ENCODE peak calls at places on chromosome 16, in eight cellular contexts. One of them, this sample, is unnamed.

GRCh38 chr16:85686912-85687591 is 1.7 kb downstream of the GINS2 start:
- DNase-seq in astrocyte of the cerebellum: no peak
- DNase-seq in GM23338: no peak
- DNase-seq in cardiac fibroblast: no peak
- DNase-seq in colonic mucosa: peak; percentile 51
- DNase-seq in fibroblast of lung: no peak
- DNase-seq in astrocyte of the spinal cord: no peak
- DNase-seq in heart left ventricle: no peak
- DNase-seq in this sample: no peak

GRCh38 chr16:11175106-11175795 is 80.8 kb downstream of the SOCS1 start:
- DNase-seq in astrocyte of the cerebellum: no peak
- DNase-seq in GM23338: no peak
- DNase-seq in cardiac fibroblast: no peak
- DNase-seq in colonic mucosa: no peak
- DNase-seq in fibroblast of lung: no peak
- DNase-seq in astrocyte of the spinal cord: no peak
- DNase-seq in heart left ventricle: no peak
- DNase-seq in this sample: no peak

GRCh38 chr16:83068686-83069085 is 441.9 kb downstream of the CDH13 start:
- DNase-seq in astrocyte of the cerebellum: peak; percentile 53
- DNase-seq in GM23338: no peak
- DNase-seq in cardiac fibroblast: peak; percentile 68
- DNase-seq in colonic mucosa: no peak
- DNase-seq in fibroblast of lung: peak; percentile 42
- DNase-seq in astrocyte of the spinal cord: peak; percentile 54
- DNase-seq in heart left ventricle: no peak
- DNase-seq in this sample: peak; percentile 83

GRCh38 chr16:797120-797420 is 3.5 kb downstream of the GNG13 start:
- DNase-seq in astrocyte of the cerebellum: no peak
- DNase-seq in GM23338: peak; percentile 65
- DNase-seq in cardiac fibroblast: no peak
- DNase-seq in colonic mucosa: peak; percentile 39
- DNase-seq in fibroblast of lung: no peak
- DNase-seq in astrocyte of the spinal cord: no peak
- DNase-seq in heart left ventricle: peak; percentile 61
- DNase-seq in this sample: no peak

GRCh38 chr16:74083582-74083981 is 213.0 kb upstream of the PSMD7 start:
- DNase-seq in astrocyte of the cerebellum: no peak
- DNase-seq in GM23338: no peak
- DNase-seq in cardiac fibroblast: no peak
- DNase-seq in colonic mucosa: no peak
- DNase-seq in fibroblast of lung: no peak
- DNase-seq in astrocyte of the spinal cord: no peak
- DNase-seq in heart left ventricle: no peak
- DNase-seq in this sample: no peak

GRCh38 chr16:11035096-11035495 is 90.7 kb downstream of the CLEC16A start:
- DNase-seq in astrocyte of the cerebellum: no peak
- DNase-seq in GM23338: no peak
- DNase-seq in cardiac fibroblast: no peak
- DNase-seq in colonic mucosa: no peak
- DNase-seq in fibroblast of lung: no peak
- DNase-seq in astrocyte of the spinal cord: no peak
- DNase-seq in heart left ventricle: no peak
- DNase-seq in this sample: no peak

GRCh38 chr16:88303890-88304819 is 78.6 kb upstream of the ZNF469 start:
- DNase-seq in astrocyte of the cerebellum: peak; percentile 76
- DNase-seq in GM23338: no peak
- DNase-seq in cardiac fibroblast: peak; percentile 97
- DNase-seq in colonic mucosa: no peak
- DNase-seq in fibroblast of lung: peak; percentile 98
- DNase-seq in astrocyte of the spinal cord: peak; percentile 94
- DNase-seq in heart left ventricle: peak; percentile 67
- DNase-seq in this sample: peak; percentile 96

GRCh38 chr16:84514874-84515835 is 10.7 kb upstream of the MEAK7 start:
- DNase-seq in astrocyte of the cerebellum: no peak
- DNase-seq in GM23338: no peak
- DNase-seq in cardiac fibroblast: no peak
- DNase-seq in colonic mucosa: no peak
- DNase-seq in fibroblast of lung: no peak
- DNase-seq in astrocyte of the spinal cord: no peak
- DNase-seq in heart left ventricle: peak; percentile 69
- DNase-seq in this sample: no peak

GRCh38 chr16:78749745-78750268 is 650.4 kb downstream of the WWOX start:
- DNase-seq in astrocyte of the cerebellum: no peak
- DNase-seq in GM23338: no peak
- DNase-seq in cardiac fibroblast: no peak
- DNase-seq in colonic mucosa: no peak
- DNase-seq in fibroblast of lung: no peak
- DNase-seq in astrocyte of the spinal cord: no peak
- DNase-seq in heart left ventricle: no peak
- DNase-seq in this sample: no peak

GRCh38 chr16:27921134-27921533 is 142.4 kb downstream of the GSG1L start:
- DNase-seq in astrocyte of the cerebellum: no peak
- DNase-seq in GM23338: peak; percentile 26
- DNase-seq in cardiac fibroblast: no peak
- DNase-seq in colonic mucosa: no peak
- DNase-seq in fibroblast of lung: no peak
- DNase-seq in astrocyte of the spinal cord: no peak
- DNase-seq in heart left ventricle: no peak
- DNase-seq in this sample: no peak

GRCh38 chr16:89706446-89707260 is 5.1 kb upstream of the SPATA2L start:
- DNase-seq in astrocyte of the cerebellum: no peak
- DNase-seq in GM23338: no peak
- DNase-seq in cardiac fibroblast: no peak
- DNase-seq in colonic mucosa: no peak
- DNase-seq in fibroblast of lung: no peak
- DNase-seq in astrocyte of the spinal cord: no peak
- DNase-seq in heart left ventricle: no peak
- DNase-seq in this sample: no peak

DNA sequence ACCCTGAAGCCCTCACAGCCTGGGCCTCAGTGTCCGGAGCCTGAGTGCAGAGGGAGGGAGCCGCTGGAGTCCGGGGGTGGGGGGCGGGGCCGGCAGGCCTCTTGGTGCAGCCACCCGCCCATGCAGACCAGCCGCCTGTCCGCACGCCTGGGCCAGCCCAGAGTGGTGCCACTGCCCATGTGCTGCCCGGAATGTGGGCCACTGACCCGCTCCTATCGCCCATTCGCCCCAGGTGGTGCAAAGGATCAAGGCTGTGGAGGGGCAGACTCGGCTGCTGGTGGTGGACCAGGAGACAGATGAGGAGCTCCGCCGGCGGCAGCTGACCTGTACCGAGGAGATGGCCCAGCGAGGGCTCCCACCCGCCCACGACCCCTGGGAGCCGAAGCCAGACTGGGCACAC is 2.6 kb downstream of the NHERF2 start:
- DNase-seq in astrocyte of the cerebellum: no peak
- DNase-seq in GM23338: peak; percentile 4
- DNase-seq in cardiac fibroblast: no peak
- DNase-seq in colonic mucosa: no peak
- DNase-seq in fibroblast of lung: no peak
- DNase-seq in astrocyte of the spinal cord: no peak
- DNase-seq in heart left ventricle: no peak
- DNase-seq in this sample: no peak
- H3K4me3 ChIP-seq in astrocyte of the cerebellum: no peak overlapping the region
- H3K4me3 ChIP-seq in GM23338: no peak overlapping the region
- H3K4me3 ChIP-seq in cardiac fibroblast: no peak overlapping the region
- H3K4me3 ChIP-seq in colonic mucosa: no peak overlapping the region
- H3K4me3 ChIP-seq in fibroblast of lung: no peak overlapping the region
- H3K4me3 ChIP-seq in astrocyte of the spinal cord: no peak overlapping the region
- H3K4me3 ChIP-seq in heart left ventricle: peak overlapping the region; percentile 80
- H3K4me3 ChIP-seq in this sample: no peak overlapping the region

DNA sequence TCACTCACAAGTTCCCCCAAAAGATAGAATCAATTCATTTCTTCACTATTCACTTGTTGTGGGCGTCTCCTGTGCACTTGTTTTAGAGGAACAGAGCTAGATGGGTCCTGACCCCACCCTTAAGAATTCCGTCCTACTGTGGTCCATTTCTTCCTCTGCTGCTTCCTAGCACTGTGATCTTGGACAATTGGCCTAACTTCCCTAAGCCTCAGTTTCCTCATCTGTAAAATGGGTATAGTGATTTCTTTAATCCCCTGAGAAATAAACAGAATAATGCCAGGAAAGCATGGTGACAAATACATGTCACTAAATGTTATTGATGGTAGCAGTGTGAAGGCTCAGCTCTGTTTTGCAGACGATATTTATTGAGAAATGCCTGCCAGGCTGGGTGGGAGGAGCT is 9.9 kb downstream of the BMERB1 start:
- DNase-seq in astrocyte of the cerebellum: no peak
- DNase-seq in GM23338: no peak
- DNase-seq in cardiac fibroblast: no peak
- DNase-seq in colonic mucosa: no peak
- DNase-seq in fibroblast of lung: no peak
- DNase-seq in astrocyte of the spinal cord: no peak
- DNase-seq in heart left ventricle: no peak
- DNase-seq in this sample: no peak
- TF ChIP-seq CTCF in astrocyte of the cerebellum: no peak
- TF ChIP-seq CTCF in GM23338: no peak
- TF ChIP-seq CTCF in cardiac fibroblast: no peak
- TF ChIP-seq CTCF in colonic mucosa: no peak
- TF ChIP-seq CTCF in fibroblast of lung: no peak
- TF ChIP-seq CTCF in astrocyte of the spinal cord: no peak
- TF ChIP-seq CTCF in heart left ventricle: no peak
- TF ChIP-seq CTCF in this sample: no peak

DNA sequence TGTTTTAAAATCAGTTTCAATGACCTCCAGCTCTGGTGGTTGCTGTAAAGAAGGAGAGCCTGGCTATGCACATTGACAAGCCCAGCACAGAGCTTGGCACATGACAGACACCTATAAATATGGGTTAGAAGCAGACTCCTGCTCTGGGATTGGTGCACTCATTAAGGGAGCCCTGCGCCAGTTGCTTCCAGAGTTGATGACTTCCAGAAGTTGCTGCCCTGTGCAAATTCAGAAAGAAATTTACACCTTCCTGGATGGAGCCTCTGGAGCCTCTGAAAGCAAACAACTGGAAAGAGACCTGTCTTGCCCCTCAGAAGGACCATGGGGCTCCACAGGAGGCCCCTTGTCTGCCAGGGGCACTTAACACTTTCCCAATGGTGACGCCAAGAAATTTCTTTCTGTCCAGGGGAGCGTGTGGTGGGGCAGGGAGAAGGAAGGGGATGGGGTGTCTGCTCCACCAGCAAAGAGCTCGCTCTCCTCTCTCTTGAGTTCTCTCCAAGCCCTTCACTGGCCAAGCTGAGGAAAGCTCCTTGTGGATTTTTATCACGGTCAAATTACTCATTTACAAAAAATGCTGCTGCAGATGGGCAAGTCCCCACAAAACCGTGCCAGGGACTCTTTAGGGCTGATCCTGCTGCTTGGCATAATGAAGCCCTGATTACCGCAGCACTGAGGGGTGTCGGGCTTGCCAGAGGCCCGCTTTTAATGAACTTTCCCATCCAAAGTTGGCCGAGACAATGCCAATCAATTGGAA is 583.8 kb upstream of the CDH5 start:
- DNase-seq in astrocyte of the cerebellum: peak; percentile 85
- DNase-seq in GM23338: no peak
- DNase-seq in cardiac fibroblast: peak; percentile 28
- DNase-seq in colonic mucosa: no peak
- DNase-seq in fibroblast of lung: peak; percentile 95
- DNase-seq in astrocyte of the spinal cord: peak; percentile 72
- DNase-seq in heart left ventricle: no peak
- DNase-seq in this sample: peak; percentile 61
- H3K4me3 ChIP-seq in astrocyte of the cerebellum: no peak overlapping the region
- H3K4me3 ChIP-seq in GM23338: no peak overlapping the region
- H3K4me3 ChIP-seq in cardiac fibroblast: no peak overlapping the region
- H3K4me3 ChIP-seq in colonic mucosa: no peak overlapping the region
- H3K4me3 ChIP-seq in fibroblast of lung: no peak overlapping the region
- H3K4me3 ChIP-seq in astrocyte of the spinal cord: no peak overlapping the region
- H3K4me3 ChIP-seq in heart left ventricle: no peak overlapping the region
- H3K4me3 ChIP-seq in this sample: no peak overlapping the region

GRCh38 chr16:71441348-71441781 is 489 bp downstream of the TLE7 start:
- DNase-seq in astrocyte of the cerebellum: no peak
- DNase-seq in GM23338: peak; percentile 84
- DNase-seq in cardiac fibroblast: no peak
- DNase-seq in colonic mucosa: no peak
- DNase-seq in fibroblast of lung: no peak
- DNase-seq in astrocyte of the spinal cord: no peak
- DNase-seq in heart left ventricle: no peak
- DNase-seq in this sample: no peak
- TF ChIP-seq CTCF in astrocyte of the cerebellum: peak; percentile 11
- TF ChIP-seq CTCF in GM23338: peak; percentile 72
- TF ChIP-seq CTCF in cardiac fibroblast: peak; percentile 17
- TF ChIP-seq CTCF in colonic mucosa: no peak
- TF ChIP-seq CTCF in fibroblast of lung: peak; percentile 9
- TF ChIP-seq CTCF in astrocyte of the spinal cord: peak; percentile 31
- TF ChIP-seq CTCF in heart left ventricle: peak; percentile 10
- TF ChIP-seq CTCF in this sample: peak; percentile 7

DNA sequence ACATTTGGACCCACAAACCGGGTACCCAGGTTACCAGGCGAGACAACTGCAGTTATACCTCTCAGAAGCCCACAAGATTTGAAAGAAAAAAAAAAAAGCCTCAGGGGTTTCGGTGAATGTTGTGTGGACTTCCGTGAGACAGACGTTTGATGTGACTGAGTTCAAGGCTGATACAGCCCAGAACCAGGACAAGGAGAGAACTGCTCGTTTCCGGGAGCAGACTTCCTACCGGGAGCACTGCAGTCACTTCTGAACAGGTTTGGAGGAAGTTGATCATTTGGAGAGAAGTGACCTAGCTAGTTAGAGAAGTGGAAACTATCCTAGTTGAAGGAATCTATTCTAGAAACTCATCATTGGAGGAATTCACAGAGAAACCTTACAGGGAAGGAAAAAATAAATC is 847 bp downstream of the CKLF start:
- DNase-seq in astrocyte of the cerebellum: no peak
- DNase-seq in GM23338: no peak
- DNase-seq in cardiac fibroblast: peak; percentile 19
- DNase-seq in colonic mucosa: peak; percentile 56
- DNase-seq in fibroblast of lung: no peak
- DNase-seq in astrocyte of the spinal cord: no peak
- DNase-seq in heart left ventricle: no peak
- DNase-seq in this sample: no peak
- H3K4me3 ChIP-seq in astrocyte of the cerebellum: peak overlapping the region; percentile 52
- H3K4me3 ChIP-seq in GM23338: peak overlapping the region; percentile 58
- H3K4me3 ChIP-seq in cardiac fibroblast: peak overlapping the region; percentile 79
- H3K4me3 ChIP-seq in colonic mucosa: peak overlapping the region; percentile 55
- H3K4me3 ChIP-seq in fibroblast of lung: peak overlapping the region; percentile 64
- H3K4me3 ChIP-seq in astrocyte of the spinal cord: peak overlapping the region; percentile 69
- H3K4me3 ChIP-seq in heart left ventricle: peak overlapping the region; percentile 56
- H3K4me3 ChIP-seq in this sample: peak overlapping the region; percentile 84